ENCODE peak calls at places on chromosomes 2 and 18, in five cellular contexts. M is NCI-H1417 treated with DMSO at 0.1 percent for 48 hours; D is bronchial epithelial cell; K is iPS DF 6.9; P is stimulated activated naive CD8-positive, alpha-beta T cell treated with anti-CD3 and anti-CD28 coated beads, Interleukin-15, Interleukin-2, amounts not matched to agents 100 U/mL and 50 U/mL, for 24 hours. G is an unnamed sample.
A peak's percentile ranks its signal among the peaks of the same experiment; 100 is the strongest.

GRCh38 chr2:40371525-40372277 is 80.2 kb downstream of the SLC8A1 start:
- DNase-seq in M (no peak), D (peak; percentile 49), K (no peak), P (no peak), G (no peak)

GRCh38 chr2:131542438-131543384 is 15.0 kb downstream of the CCDC74A start:
- DNase-seq in M (no peak), D (no peak), K (no peak), P (no peak), G (no peak)

GRCh38 chr2:26970928-26971627 is 641 bp downstream of the MAPRE3 start:
- DNase-seq in M (no peak), D (peak; percentile 48), K (no peak), P (peak; percentile 9), G (no peak)

GRCh38 chr2:53670351-53670750 is 97.3 kb upstream of the CHAC2 start:
- DNase-seq in M (no peak), D (no peak), K (no peak), P (no peak), G (no peak)

GRCh38 chr2:88127638-88127887 is 299 bp downstream of the FABP1 start:
- DNase-seq in M (no peak), D (no peak), K (no peak), P (no peak), G (no peak)

GRCh38 chr2:84450288-84451227 is 8.5 kb downstream of the SUCLG1 start:
- DNase-seq in M (no peak), D (no peak), K (no peak), P (no peak), G (no peak)

GRCh38 chr2:152054593-152054992 is 44.3 kb downstream of the CACNB4 start:
- DNase-seq in M (no peak), D (peak; percentile 79), K (no peak), P (no peak), G (no peak)

GRCh38 chr2:112048887-112049286 is 6.2 kb upstream of the TMEM87B start:
- DNase-seq in M (no peak), D (peak; percentile 60), K (no peak), P (peak; percentile 20), G (peak; percentile 51)

GRCh38 chr18:25621144-25621543 is 269.2 kb upstream of the ZNF521 start:
- DNase-seq in M (no peak), D (peak; percentile 1), K (no peak), P (no peak), G (no peak)

GRCh38 chr2:79511320-79511951 is 1.4 kb upstream of the CTNNA2 start:
- DNase-seq in M (no peak), D (peak; percentile 41), K (peak; percentile 81), P (peak; percentile 3), G (peak; percentile 62)

GRCh38 chr2:12717988-12718661 is 1.4 kb downstream of the TRIB2 start:
- DNase-seq in M (no peak), D (peak; percentile 29), K (no peak), P (peak; percentile 40), G (no peak)

GRCh38 chr2:148201075-148202004 is 180.4 kb downstream of the MBD5 start:
- DNase-seq in M (no peak), D (peak; percentile 40), K (peak; percentile 85), P (peak; percentile 46), G (peak; percentile 43)

GRCh38 chr2:188333751-188334524 is 42.3 kb downstream of the GULP1 start:
- DNase-seq in M (no peak), D (no peak), K (no peak), P (no peak), G (no peak)

GRCh38 chr2:158953926-158954763 is 14.3 kb upstream of the TANC1 start:
- DNase-seq in M (no peak), D (peak; percentile 75), K (no peak), P (peak; percentile 50), G (peak; percentile 71)

GRCh38 chr2:161992526-161992925 is 81.5 kb downstream of the DPP4 start:
- DNase-seq in M (no peak), D (no peak), K (no peak), P (peak; percentile 53), G (no peak)

GRCh38 chr2:10303174-10303633 is 500 bp downstream of the HPCAL1 start:
- DNase-seq in M (no peak), D (no peak), K (no peak), P (no peak), G (no peak)

GRCh38 chr2:195404650-195405049 is 252.4 kb upstream of the SLC39A10 start:
- DNase-seq in M (no peak), D (no peak), K (no peak), P (no peak), G (no peak)

GRCh38 chr2:10080536-10081304 is 509 bp upstream of the CYS1 start:
- DNase-seq in M (no peak), D (no peak), K (no peak), P (peak; percentile 45), G (no peak)

GRCh38 chr2:204315236-204315662 is 230.0 kb upstream of the PARD3B start:
- DNase-seq in M (no peak), D (no peak), K (no peak), P (no peak), G (peak; percentile 46)

GRCh38 chr18:70082430-70082829 is 123.1 kb downstream of the RTTN start:
- DNase-seq in M (no peak), D (no peak), K (no peak), P (no peak), G (no peak)

GRCh38 chr2:212905640-212906201 is 245.7 kb downstream of the IKZF2 start:
- DNase-seq in M (no peak), D (peak; percentile 100), K (no peak), P (no peak), G (peak; percentile 81)

GRCh38 chr2:61357681-61358080 is 113.2 kb downstream of the USP34 start:
- DNase-seq in M (no peak), D (peak; percentile 26), K (no peak), P (no peak), G (peak; percentile 29)

GRCh38 chr2:233466991-233467603 is 99.5 kb downstream of the USP40 start:
- DNase-seq in M (no peak), D (no peak), K (no peak), P (no peak), G (no peak)

G was measured in Caco-2.